ENCODE peak calls at places on chromosomes 3 and 15, in eight cellular contexts. One of them, this sample, is unnamed.

GRCh38 chr15:82697735-82698407 is 11.8 kb downstream of the AP3B2 start:
- DNase-seq in A549: no peak
- DNase-seq in GM06990: no peak
- DNase-seq in tibial artery: peak; percentile 20
- DNase-seq in Calu3: no peak
- DNase-seq in GM12864: no peak
- DNase-seq in progenitor cell of endocrine pancreas: no peak
- DNase-seq in fibroblast of pulmonary artery: no peak
- DNase-seq in this sample: no peak

GRCh38 chr15:25683911-25684310 is 179.2 kb downstream of the ATP10A start:
- DNase-seq in progenitor cell of endocrine pancreas: no peak
- DNase-seq in GM12864: no peak
- DNase-seq in Calu3: no peak
- DNase-seq in GM06990: no peak
- DNase-seq in fibroblast of pulmonary artery: no peak
- DNase-seq in A549: no peak
- DNase-seq in tibial artery: no peak
- DNase-seq in this sample: no peak

GRCh38 chr3:21331321-21331720 is 419.7 kb downstream of the ZNF385D start:
- DNase-seq in Calu3: no peak
- DNase-seq in GM06990: no peak
- DNase-seq in GM12864: no peak
- DNase-seq in progenitor cell of endocrine pancreas: no peak
- DNase-seq in tibial artery: no peak
- DNase-seq in A549: no peak
- DNase-seq in fibroblast of pulmonary artery: peak; percentile 34
- DNase-seq in this sample: no peak

GRCh38 chr3:114365268-114365667 is 71.4 kb downstream of the TIGIT start:
- DNase-seq in fibroblast of pulmonary artery: peak; percentile 41
- DNase-seq in GM06990: no peak
- DNase-seq in GM12864: no peak
- DNase-seq in A549: no peak
- DNase-seq in tibial artery: no peak
- DNase-seq in progenitor cell of endocrine pancreas: no peak
- DNase-seq in Calu3: no peak
- DNase-seq in this sample: no peak

GRCh38 chr3:180085122-180085710 is 48.5 kb upstream of the PEX5L start:
- DNase-seq in tibial artery: no peak
- DNase-seq in GM06990: no peak
- DNase-seq in GM12864: no peak
- DNase-seq in fibroblast of pulmonary artery: no peak
- DNase-seq in A549: no peak
- DNase-seq in Calu3: no peak
- DNase-seq in progenitor cell of endocrine pancreas: no peak
- DNase-seq in this sample: no peak

GRCh38 chr3:128153156-128154011 is at the start of gene EEFSEC:
- DNase-seq in Calu3: peak; percentile 97
- DNase-seq in GM06990: peak; percentile 91
- DNase-seq in GM12864: peak; percentile 49
- DNase-seq in tibial artery: peak; percentile 88
- DNase-seq in fibroblast of pulmonary artery: peak; percentile 81
- DNase-seq in A549: peak; percentile 39
- DNase-seq in progenitor cell of endocrine pancreas: peak; percentile 46
- DNase-seq in this sample: peak; percentile 90

GRCh38 chr3:45906681-45907220 is 20.4 kb downstream of the CCR9 start:
- DNase-seq in GM12864: no peak
- DNase-seq in tibial artery: no peak
- DNase-seq in progenitor cell of endocrine pancreas: no peak
- DNase-seq in fibroblast of pulmonary artery: peak; percentile 65
- DNase-seq in A549: no peak
- DNase-seq in Calu3: no peak
- DNase-seq in GM06990: no peak
- DNase-seq in this sample: no peak

GRCh38 chr15:78934063-78935023 is 10.5 kb downstream of the CTSH start:
- DNase-seq in Calu3: no peak
- DNase-seq in GM06990: no peak
- DNase-seq in fibroblast of pulmonary artery: peak; percentile 28
- DNase-seq in tibial artery: peak; percentile 80
- DNase-seq in progenitor cell of endocrine pancreas: no peak
- DNase-seq in A549: no peak
- DNase-seq in GM12864: no peak
- DNase-seq in this sample: no peak

GRCh38 chr3:126313580-126314304 is 43.5 kb downstream of the KLF15 start:
- DNase-seq in Calu3: no peak
- DNase-seq in fibroblast of pulmonary artery: no peak
- DNase-seq in GM06990: no peak
- DNase-seq in tibial artery: no peak
- DNase-seq in A549: no peak
- DNase-seq in progenitor cell of endocrine pancreas: no peak
- DNase-seq in GM12864: no peak
- DNase-seq in this sample: no peak

GRCh38 chr3:159178209-159178897 is 376.5 kb downstream of the MFSD1 start:
- DNase-seq in GM12864: no peak
- DNase-seq in A549: no peak
- DNase-seq in Calu3: no peak
- DNase-seq in fibroblast of pulmonary artery: no peak
- DNase-seq in GM06990: no peak
- DNase-seq in tibial artery: no peak
- DNase-seq in progenitor cell of endocrine pancreas: no peak
- DNase-seq in this sample: no peak

GRCh38 chr3:156675744-156676466 is 1.5 kb downstream of the TIPARP start:
- DNase-seq in progenitor cell of endocrine pancreas: no peak
- DNase-seq in fibroblast of pulmonary artery: peak; percentile 93
- DNase-seq in GM12864: no peak
- DNase-seq in tibial artery: peak; percentile 66
- DNase-seq in A549: peak; percentile 49
- DNase-seq in Calu3: peak; percentile 70
- DNase-seq in GM06990: no peak
- DNase-seq in this sample: no peak

GRCh38 chr15:64287953-64288352 is 68.0 kb downstream of the CSNK1G1 start:
- DNase-seq in GM06990: no peak
- DNase-seq in progenitor cell of endocrine pancreas: no peak
- DNase-seq in tibial artery: no peak
- DNase-seq in GM12864: no peak
- DNase-seq in Calu3: no peak
- DNase-seq in fibroblast of pulmonary artery: no peak
- DNase-seq in A549: no peak
- DNase-seq in this sample: no peak

GRCh38 chr15:31390029-31390428 is 63.4 kb downstream of the KLF13 start:
- DNase-seq in A549: no peak
- DNase-seq in progenitor cell of endocrine pancreas: no peak
- DNase-seq in tibial artery: no peak
- DNase-seq in Calu3: no peak
- DNase-seq in GM12864: no peak
- DNase-seq in fibroblast of pulmonary artery: no peak
- DNase-seq in GM06990: no peak
- DNase-seq in this sample: peak; percentile 5

GRCh38 chr3:155859859-155860258 is 5.6 kb upstream of the SLC33A1 start:
- DNase-seq in Calu3: no peak
- DNase-seq in GM12864: no peak
- DNase-seq in A549: peak; percentile 40
- DNase-seq in tibial artery: no peak
- DNase-seq in progenitor cell of endocrine pancreas: no peak
- DNase-seq in fibroblast of pulmonary artery: peak; percentile 44
- DNase-seq in GM06990: no peak
- DNase-seq in this sample: peak; percentile 37

GRCh38 chr15:27495963-27496459 is 525.0 kb downstream of the GABRG3 start:
- DNase-seq in fibroblast of pulmonary artery: no peak
- DNase-seq in GM12864: no peak
- DNase-seq in progenitor cell of endocrine pancreas: no peak
- DNase-seq in GM06990: no peak
- DNase-seq in Calu3: no peak
- DNase-seq in A549: no peak
- DNase-seq in tibial artery: no peak
- DNase-seq in this sample: no peak
- TF ChIP-seq CTCF in fibroblast of pulmonary artery: no peak
- TF ChIP-seq CTCF in GM12864: no peak
- TF ChIP-seq CTCF in progenitor cell of endocrine pancreas: no peak
- TF ChIP-seq CTCF in GM06990: no peak
- TF ChIP-seq CTCF in Calu3: no peak
- TF ChIP-seq CTCF in A549: no peak
- TF ChIP-seq CTCF in tibial artery: no peak
- TF ChIP-seq CTCF in this sample: no peak

GRCh38 chr3:62183087-62183486 is 190.3 kb downstream of the FEZF2 start:
- DNase-seq in GM12864: no peak
- DNase-seq in Calu3: no peak
- DNase-seq in fibroblast of pulmonary artery: no peak
- DNase-seq in GM06990: no peak
- DNase-seq in A549: no peak
- DNase-seq in progenitor cell of endocrine pancreas: no peak
- DNase-seq in tibial artery: no peak
- DNase-seq in this sample: no peak

GRCh38 chr3:62188547-62189375 is 184.6 kb downstream of the FEZF2 start:
- DNase-seq in GM06990: peak; percentile 60
- DNase-seq in Calu3: peak; percentile 64
- DNase-seq in progenitor cell of endocrine pancreas: peak; percentile 50
- DNase-seq in A549: peak; percentile 58
- DNase-seq in tibial artery: peak; percentile 85
- DNase-seq in GM12864: peak; percentile 34
- DNase-seq in fibroblast of pulmonary artery: peak; percentile 86
- DNase-seq in this sample: peak; percentile 74

GRCh38 chr3:62189376-62189698 is 184.0 kb downstream of the FEZF2 start:
- DNase-seq in Calu3: no peak
- DNase-seq in GM12864: no peak
- DNase-seq in GM06990: no peak
- DNase-seq in progenitor cell of endocrine pancreas: no peak
- DNase-seq in A549: no peak
- DNase-seq in fibroblast of pulmonary artery: no peak
- DNase-seq in tibial artery: no peak
- DNase-seq in this sample: no peak

GRCh38 chr3:62184559-62184958 is 188.8 kb downstream of the FEZF2 start:
- DNase-seq in GM06990: no peak
- DNase-seq in fibroblast of pulmonary artery: peak; percentile 44
- DNase-seq in A549: no peak
- DNase-seq in tibial artery: no peak
- DNase-seq in GM12864: no peak
- DNase-seq in Calu3: no peak
- DNase-seq in progenitor cell of endocrine pancreas: no peak
- DNase-seq in this sample: no peak

GRCh38 chr3:62186967-62187366 is 186.4 kb downstream of the FEZF2 start:
- DNase-seq in Calu3: no peak
- DNase-seq in progenitor cell of endocrine pancreas: no peak
- DNase-seq in fibroblast of pulmonary artery: peak; percentile 57
- DNase-seq in GM12864: no peak
- DNase-seq in A549: peak; percentile 6
- DNase-seq in GM06990: no peak
- DNase-seq in tibial artery: no peak
- DNase-seq in this sample: no peak
- TF ChIP-seq CTCF in Calu3: no peak
- TF ChIP-seq CTCF in progenitor cell of endocrine pancreas: peak; percentile 50
- TF ChIP-seq CTCF in fibroblast of pulmonary artery: peak; percentile 57
- TF ChIP-seq CTCF in GM12864: peak; percentile 40
- TF ChIP-seq CTCF in A549: peak; percentile 21
- TF ChIP-seq CTCF in GM06990: peak; percentile 32
- TF ChIP-seq CTCF in tibial artery: peak; percentile 49
- TF ChIP-seq CTCF in this sample: no peak

GRCh38 chr15:68366314-68366713 is 65.6 kb downstream of the ITGA11 start:
- DNase-seq in tibial artery: peak; percentile 88
- DNase-seq in A549: no peak
- DNase-seq in GM12864: no peak
- DNase-seq in GM06990: no peak
- DNase-seq in Calu3: no peak
- DNase-seq in fibroblast of pulmonary artery: no peak
- DNase-seq in progenitor cell of endocrine pancreas: no peak
- DNase-seq in this sample: no peak
- TF ChIP-seq CTCF in tibial artery: peak; percentile 36
- TF ChIP-seq CTCF in A549: no peak
- TF ChIP-seq CTCF in GM12864: no peak
- TF ChIP-seq CTCF in GM06990: peak; percentile 13
- TF ChIP-seq CTCF in Calu3: no peak
- TF ChIP-seq CTCF in fibroblast of pulmonary artery: no peak
- TF ChIP-seq CTCF in progenitor cell of endocrine pancreas: no peak
- TF ChIP-seq CTCF in this sample: no peak

GRCh38 chr3:15974647-15975046 is 176.9 kb upstream of the ANKRD28 start:
- DNase-seq in GM06990: no peak
- DNase-seq in tibial artery: no peak
- DNase-seq in A549: no peak
- DNase-seq in fibroblast of pulmonary artery: no peak
- DNase-seq in GM12864: no peak
- DNase-seq in progenitor cell of endocrine pancreas: no peak
- DNase-seq in Calu3: peak; percentile 12
- DNase-seq in this sample: no peak
- TF ChIP-seq CTCF in GM06990: peak; percentile 38
- TF ChIP-seq CTCF in tibial artery: no peak
- TF ChIP-seq CTCF in A549: no peak
- TF ChIP-seq CTCF in fibroblast of pulmonary artery: peak; percentile 14
- TF ChIP-seq CTCF in GM12864: peak; percentile 40
- TF ChIP-seq CTCF in progenitor cell of endocrine pancreas: peak; percentile 21
- TF ChIP-seq CTCF in Calu3: no peak
- TF ChIP-seq CTCF in this sample: no peak

GRCh38 chr3:19539488-19540395 is 391.4 kb downstream of the KCNH8 start:
- DNase-seq in GM12864: peak; percentile 33
- DNase-seq in GM06990: peak; percentile 72
- DNase-seq in A549: no peak
- DNase-seq in Calu3: no peak
- DNase-seq in tibial artery: no peak
- DNase-seq in fibroblast of pulmonary artery: no peak
- DNase-seq in progenitor cell of endocrine pancreas: no peak
- DNase-seq in this sample: peak; percentile 17

GRCh38 chr3:19540464-19540863 is 392.2 kb downstream of the KCNH8 start:
- DNase-seq in tibial artery: no peak
- DNase-seq in GM06990: peak; percentile 39
- DNase-seq in Calu3: no peak
- DNase-seq in A549: no peak
- DNase-seq in progenitor cell of endocrine pancreas: no peak
- DNase-seq in fibroblast of pulmonary artery: no peak
- DNase-seq in GM12864: no peak
- DNase-seq in this sample: no peak

GRCh38 chr3:19541284-19541683 is 392.7 kb downstream of the EFHB start:
- DNase-seq in tibial artery: no peak
- DNase-seq in fibroblast of pulmonary artery: no peak
- DNase-seq in progenitor cell of endocrine pancreas: no peak
- DNase-seq in A549: no peak
- DNase-seq in GM12864: peak; percentile 8
- DNase-seq in Calu3: no peak
- DNase-seq in GM06990: peak; percentile 26
- DNase-seq in this sample: no peak

GRCh38 chr3:19547665-19548464 is 386.2 kb downstream of the EFHB start:
- DNase-seq in GM06990: no peak
- DNase-seq in fibroblast of pulmonary artery: no peak
- DNase-seq in progenitor cell of endocrine pancreas: no peak
- DNase-seq in Calu3: no peak
- DNase-seq in GM12864: no peak
- DNase-seq in tibial artery: no peak
- DNase-seq in A549: no peak
- DNase-seq in this sample: no peak

DNA sequence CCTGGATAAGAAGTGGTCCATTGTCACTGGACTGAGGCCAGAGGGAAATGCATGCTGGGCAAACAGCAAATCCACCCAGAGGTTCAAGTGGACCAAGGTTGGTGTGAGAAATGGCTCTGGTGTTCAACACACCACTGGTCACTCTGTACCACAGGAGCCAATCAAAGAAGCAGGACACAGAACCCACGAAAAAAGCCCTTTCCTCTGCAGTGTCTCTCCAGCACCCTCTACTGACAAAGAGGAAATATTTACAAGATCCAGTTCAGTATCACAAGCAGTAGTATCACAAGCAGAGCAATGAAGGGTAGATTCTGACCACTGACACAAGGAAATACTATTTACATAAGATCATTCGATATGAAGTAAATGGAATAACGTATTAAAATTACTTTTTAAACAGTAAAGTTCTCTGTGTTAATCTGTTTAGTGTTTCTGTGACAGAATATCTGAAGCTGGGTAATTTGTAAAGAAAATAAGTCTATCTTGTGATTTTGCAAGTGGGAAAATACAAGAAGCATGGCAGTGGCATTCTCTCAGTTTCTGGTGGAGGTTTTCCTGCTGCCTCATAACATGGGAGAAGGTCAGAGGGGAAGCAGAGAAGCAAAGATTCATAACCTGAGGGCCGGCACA is 390.7 kb downstream of the EFHB start:
- DNase-seq in Calu3: peak; percentile 5
- DNase-seq in GM06990: peak; percentile 36
- DNase-seq in fibroblast of pulmonary artery: peak; percentile 0
- DNase-seq in A549: no peak
- DNase-seq in tibial artery: no peak
- DNase-seq in progenitor cell of endocrine pancreas: no peak
- DNase-seq in GM12864: peak; percentile 15
- DNase-seq in this sample: peak; percentile 25
- TF ChIP-seq CTCF in Calu3: peak; percentile 51
- TF ChIP-seq CTCF in GM06990: peak; percentile 82
- TF ChIP-seq CTCF in fibroblast of pulmonary artery: peak; percentile 2
- TF ChIP-seq CTCF in A549: peak; percentile 47
- TF ChIP-seq CTCF in tibial artery: peak; percentile 35
- TF ChIP-seq CTCF in progenitor cell of endocrine pancreas: peak; percentile 58
- TF ChIP-seq CTCF in GM12864: peak; percentile 80
- TF ChIP-seq CTCF in this sample: peak; percentile 30